ENCODE peak calls at places on chromosomes 5 and 9, in five cellular contexts. One of them, this sample, is unnamed.

GRCh38 chr9:89360465-89360864 is 42.2 kb downstream of the SECISBP2 start:
- DNase-seq in kidney tubule cell: no peak
- DNase-seq in EL: no peak
- DNase-seq in activated naive CD8-positive, alpha-beta T cell treated with anti-CD3 and anti-CD28 coated beads, Interleukin-2, amount 50 U/mL, for 16 hours: no peak
- DNase-seq in AML-193: no peak
- DNase-seq in this sample: no peak

GRCh38 chr5:40735609-40736008 is 20.2 kb downstream of the TTC33 start:
- DNase-seq in kidney tubule cell: no peak
- DNase-seq in EL: no peak
- DNase-seq in activated naive CD8-positive, alpha-beta T cell treated with anti-CD3 and anti-CD28 coated beads, Interleukin-2, amount 50 U/mL, for 16 hours: no peak
- DNase-seq in AML-193: no peak
- DNase-seq in this sample: no peak

GRCh38 chr5:93874491-93874890 is 133.1 kb upstream of the POU5F2 start:
- DNase-seq in kidney tubule cell: no peak
- DNase-seq in EL: no peak
- DNase-seq in activated naive CD8-positive, alpha-beta T cell treated with anti-CD3 and anti-CD28 coated beads, Interleukin-2, amount 50 U/mL, for 16 hours: no peak
- DNase-seq in AML-193: no peak
- DNase-seq in this sample: no peak

GRCh38 chr9:134591082-134591571 is 50.5 kb upstream of the COL5A1 start:
- DNase-seq in kidney tubule cell: no peak
- DNase-seq in EL: peak; percentile 40
- DNase-seq in activated naive CD8-positive, alpha-beta T cell treated with anti-CD3 and anti-CD28 coated beads, Interleukin-2, amount 50 U/mL, for 16 hours: no peak
- DNase-seq in AML-193: no peak
- DNase-seq in this sample: no peak

GRCh38 chr5:127572930-127573329 is 55.5 kb downstream of the PRRC1 start:
- DNase-seq in kidney tubule cell: no peak
- DNase-seq in EL: peak; percentile 20
- DNase-seq in activated naive CD8-positive, alpha-beta T cell treated with anti-CD3 and anti-CD28 coated beads, Interleukin-2, amount 50 U/mL, for 16 hours: no peak
- DNase-seq in AML-193: peak; percentile 24
- DNase-seq in this sample: no peak

GRCh38 chr5:151274666-151275065 is 21.7 kb downstream of the GM2A start:
- DNase-seq in kidney tubule cell: no peak
- DNase-seq in EL: no peak
- DNase-seq in activated naive CD8-positive, alpha-beta T cell treated with anti-CD3 and anti-CD28 coated beads, Interleukin-2, amount 50 U/mL, for 16 hours: no peak
- DNase-seq in AML-193: no peak
- DNase-seq in this sample: no peak

GRCh38 chr5:54090495-54091084 is 219.8 kb downstream of the ARL15 start:
- DNase-seq in kidney tubule cell: peak; percentile 21
- DNase-seq in EL: peak; percentile 82
- DNase-seq in activated naive CD8-positive, alpha-beta T cell treated with anti-CD3 and anti-CD28 coated beads, Interleukin-2, amount 50 U/mL, for 16 hours: no peak
- DNase-seq in AML-193: no peak
- DNase-seq in this sample: peak; percentile 44

GRCh38 chr5:157740211-157740610 is 3.3 kb upstream of the LSM11 start:
- DNase-seq in kidney tubule cell: peak; percentile 40
- DNase-seq in EL: peak; percentile 13
- DNase-seq in activated naive CD8-positive, alpha-beta T cell treated with anti-CD3 and anti-CD28 coated beads, Interleukin-2, amount 50 U/mL, for 16 hours: no peak
- DNase-seq in AML-193: peak; percentile 44
- DNase-seq in this sample: no peak

GRCh38 chr9:134286513-134287245 is 39.6 kb upstream of the RXRA start:
- DNase-seq in kidney tubule cell: no peak
- DNase-seq in EL: no peak
- DNase-seq in activated naive CD8-positive, alpha-beta T cell treated with anti-CD3 and anti-CD28 coated beads, Interleukin-2, amount 50 U/mL, for 16 hours: no peak
- DNase-seq in AML-193: no peak
- DNase-seq in this sample: no peak

GRCh38 chr5:24397601-24398000 is 247.2 kb downstream of the CDH10 start:
- DNase-seq in kidney tubule cell: no peak
- DNase-seq in EL: no peak
- DNase-seq in activated naive CD8-positive, alpha-beta T cell treated with anti-CD3 and anti-CD28 coated beads, Interleukin-2, amount 50 U/mL, for 16 hours: no peak
- DNase-seq in AML-193: no peak
- DNase-seq in this sample: no peak